ENCODE peak calls at places on chromosome 4, in four cellular contexts. One of them, this sample, is unnamed.

GRCh38 chr4:94274912-94275311 is 67.2 kb downstream of the SMARCAD1 start:
- ATAC-seq in upper lobe of left lung: no peak
- ATAC-seq in IMR-90: peak; percentile 57
- ATAC-seq in A549: no peak
- ATAC-seq in this sample: no peak

GRCh38 chr4:88335092-88335665 is 43.5 kb upstream of the HERC6 start:
- ATAC-seq in upper lobe of left lung: no peak
- ATAC-seq in IMR-90: peak; percentile 64
- ATAC-seq in A549: no peak
- ATAC-seq in this sample: no peak

GRCh38 chr4:153520871-153521329 is 54.7 kb downstream of the TMEM131L start:
- ATAC-seq in upper lobe of left lung: peak; percentile 45
- ATAC-seq in IMR-90: no peak
- ATAC-seq in A549: no peak
- ATAC-seq in this sample: no peak

GRCh38 chr4:139762715-139763114 is 97.1 kb downstream of the MGST2 start:
- ATAC-seq in upper lobe of left lung: peak; percentile 22
- ATAC-seq in IMR-90: no peak
- ATAC-seq in A549: no peak
- ATAC-seq in this sample: peak; percentile 66

GRCh38 chr4:76584235-76585152 is 149.5 kb downstream of the SHROOM3 start:
- ATAC-seq in upper lobe of left lung: no peak
- ATAC-seq in IMR-90: no peak
- ATAC-seq in A549: no peak
- ATAC-seq in this sample: no peak

GRCh38 chr4:123746981-123747380 is 350.4 kb downstream of the SPRY1 start:
- ATAC-seq in upper lobe of left lung: no peak
- ATAC-seq in IMR-90: no peak
- ATAC-seq in A549: no peak
- ATAC-seq in this sample: no peak

GRCh38 chr4:53141308-53141707 is 224.6 kb downstream of the SCFD2 start:
- ATAC-seq in upper lobe of left lung: no peak
- ATAC-seq in IMR-90: no peak
- ATAC-seq in A549: no peak
- ATAC-seq in this sample: no peak

GRCh38 chr4:27974339-27974738 is 1113.7 kb downstream of the STIM2 start:
- ATAC-seq in upper lobe of left lung: no peak
- ATAC-seq in IMR-90: no peak
- ATAC-seq in A549: no peak
- ATAC-seq in this sample: no peak

GRCh38 chr4:122458625-122459024 is 2.1 kb upstream of the IL2 start:
- ATAC-seq in upper lobe of left lung: no peak
- ATAC-seq in IMR-90: no peak
- ATAC-seq in A549: peak; percentile 25
- ATAC-seq in this sample: no peak

GRCh38 chr4:52126946-52127345 is 75.8 kb downstream of the SPATA18 start:
- ATAC-seq in upper lobe of left lung: no peak
- ATAC-seq in IMR-90: peak; percentile 51
- ATAC-seq in A549: no peak
- ATAC-seq in this sample: no peak

GRCh38 chr4:12852338-12853307 is 631.5 kb downstream of the RAB28 start:
- ATAC-seq in upper lobe of left lung: peak; percentile 81
- ATAC-seq in IMR-90: peak; percentile 60
- ATAC-seq in A549: peak; percentile 91
- ATAC-seq in this sample: peak; percentile 77

GRCh38 chr4:103478210-103478609 is 241.6 kb downstream of the TACR3 start:
- ATAC-seq in upper lobe of left lung: no peak
- ATAC-seq in IMR-90: no peak
- ATAC-seq in A549: no peak
- ATAC-seq in this sample: no peak

GRCh38 chr4:1713003-1713397 is 881 bp upstream of the SLBP start:
- ATAC-seq in upper lobe of left lung: peak; percentile 7
- ATAC-seq in IMR-90: no peak
- ATAC-seq in A549: peak; percentile 50
- ATAC-seq in this sample: peak; percentile 4

GRCh38 chr4:1714303-1715001 is 2.3 kb upstream of the SLBP start:
- ATAC-seq in upper lobe of left lung: no peak
- ATAC-seq in IMR-90: no peak
- ATAC-seq in A549: no peak
- ATAC-seq in this sample: no peak

GRCh38 chr4:1711055-1711905 is 839 bp downstream of the SLBP start:
- ATAC-seq in upper lobe of left lung: peak; percentile 19
- ATAC-seq in IMR-90: peak; percentile 28
- ATAC-seq in A549: peak; percentile 7
- ATAC-seq in this sample: no peak

GRCh38 chr4:1711906-1712215 is 258 bp downstream of the SLBP start:
- ATAC-seq in upper lobe of left lung: peak; percentile 64
- ATAC-seq in IMR-90: peak; percentile 48
- ATAC-seq in A549: peak; percentile 2
- ATAC-seq in this sample: peak; percentile 40

GRCh38 chr4:1712216-1713002 is at the start of gene SLBP:
- ATAC-seq in upper lobe of left lung: peak; percentile 96
- ATAC-seq in IMR-90: peak; percentile 87
- ATAC-seq in A549: peak; percentile 92
- ATAC-seq in this sample: peak; percentile 95
- TF ChIP-seq POLR2A in upper lobe of left lung: peak; percentile 89
- TF ChIP-seq POLR2A in IMR-90: peak; percentile 80
- TF ChIP-seq POLR2A in A549: peak; percentile 87
- TF ChIP-seq POLR2A in this sample: peak; percentile 91

GRCh38 chr4:126051709-126052424 is 737.1 kb downstream of the FAT4 start:
- ATAC-seq in upper lobe of left lung: peak; percentile 84
- ATAC-seq in IMR-90: peak; percentile 92
- ATAC-seq in A549: no peak
- ATAC-seq in this sample: peak; percentile 72
- TF ChIP-seq CTCF in upper lobe of left lung: no peak
- TF ChIP-seq CTCF in IMR-90: peak; percentile 33
- TF ChIP-seq CTCF in A549: no peak
- TF ChIP-seq CTCF in this sample: no peak

GRCh38 chr4:127249066-127249766 is 383.5 kb upstream of the INTU start:
- ATAC-seq in upper lobe of left lung: no peak
- ATAC-seq in IMR-90: peak; percentile 83
- ATAC-seq in A549: no peak
- ATAC-seq in this sample: no peak
- TF ChIP-seq POLR2A in upper lobe of left lung: no peak
- TF ChIP-seq POLR2A in IMR-90: no peak
- TF ChIP-seq POLR2A in A549: no peak
- TF ChIP-seq POLR2A in this sample: no peak

DNA sequence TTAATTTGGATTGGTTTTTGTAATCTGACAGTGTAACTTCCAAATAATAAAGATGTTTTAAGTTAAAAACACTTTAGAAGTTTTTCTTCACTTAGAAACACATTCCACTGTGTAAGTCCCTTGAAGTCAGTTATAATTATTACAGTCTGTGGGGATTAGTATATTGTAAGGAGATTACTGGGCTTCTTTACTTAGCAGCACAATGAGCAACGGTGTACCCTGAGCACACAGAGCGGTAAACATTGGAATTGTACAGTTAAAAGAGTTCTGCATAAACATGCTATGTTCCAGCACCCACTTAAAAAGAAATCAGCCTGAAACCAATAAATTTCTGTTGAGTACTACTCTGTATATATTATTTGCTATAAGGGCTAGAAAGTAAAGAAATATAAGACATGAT is 44.3 kb downstream of the CCSER1 start:
- ATAC-seq in upper lobe of left lung: no peak
- ATAC-seq in IMR-90: no peak
- ATAC-seq in A549: no peak
- ATAC-seq in this sample: no peak
- TF ChIP-seq CTCF in upper lobe of left lung: no peak
- TF ChIP-seq CTCF in IMR-90: no peak
- TF ChIP-seq CTCF in A549: no peak
- TF ChIP-seq CTCF in this sample: no peak

DNA sequence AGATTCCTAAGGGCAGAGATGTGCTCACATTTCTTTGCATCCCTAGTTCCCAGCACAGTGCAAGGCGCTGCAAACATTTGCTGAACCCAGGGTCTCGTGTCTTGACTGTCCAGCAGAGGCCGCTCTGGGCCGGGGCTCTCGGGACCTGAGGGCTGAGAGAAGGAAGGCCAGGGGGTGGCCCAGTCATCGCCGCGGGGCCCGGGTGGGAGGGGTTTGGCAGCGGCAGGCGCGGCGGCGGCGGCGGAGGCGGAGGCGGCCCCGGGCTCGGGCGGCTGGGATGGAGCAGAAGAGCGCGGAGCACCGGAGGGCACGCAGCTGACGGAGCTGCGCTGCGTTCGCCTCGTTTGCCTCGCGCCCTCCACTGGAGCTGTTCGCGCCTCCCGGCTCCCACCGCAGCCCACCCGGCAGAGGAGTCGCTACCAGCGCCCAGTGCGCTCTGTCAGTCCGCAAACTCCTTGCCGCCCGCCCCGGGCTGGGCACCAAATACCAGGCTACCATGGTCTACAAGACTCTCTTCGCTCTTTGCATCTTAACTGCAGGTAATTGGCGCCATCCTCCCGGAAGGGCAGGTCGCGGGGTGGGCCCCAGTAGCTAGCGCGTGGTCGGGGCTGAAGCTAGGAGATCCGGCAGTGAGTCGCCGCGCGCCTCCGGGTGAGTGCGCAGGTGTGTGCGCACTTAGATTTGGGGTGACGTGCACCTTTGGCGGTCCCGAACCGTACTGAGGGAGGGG is at the start of gene PARM1:
- ATAC-seq in upper lobe of left lung: peak; percentile 96
- ATAC-seq in IMR-90: peak; percentile 98
- ATAC-seq in A549: peak; percentile 92
- ATAC-seq in this sample: peak; percentile 95
- TF ChIP-seq POLR2A in upper lobe of left lung: peak; percentile 51
- TF ChIP-seq POLR2A in IMR-90: no peak
- TF ChIP-seq POLR2A in A549: peak; percentile 19
- TF ChIP-seq POLR2A in this sample: peak; percentile 48

GRCh38 chr4:22129454-22130075 is 181.0 kb upstream of the KCNIP4 start:
- ATAC-seq in upper lobe of left lung: peak; percentile 45
- ATAC-seq in IMR-90: peak; percentile 57
- ATAC-seq in A549: peak; percentile 61
- ATAC-seq in this sample: no peak
- TF ChIP-seq CTCF in upper lobe of left lung: no peak
- TF ChIP-seq CTCF in IMR-90: peak; percentile 43
- TF ChIP-seq CTCF in A549: peak; percentile 19
- TF ChIP-seq CTCF in this sample: no peak

GRCh38 chr4:81565137-81565870 is 93.6 kb upstream of the RASGEF1B start:
- ATAC-seq in upper lobe of left lung: peak; percentile 96
- ATAC-seq in IMR-90: peak; percentile 80
- ATAC-seq in A549: no peak
- ATAC-seq in this sample: peak; percentile 86
- TF ChIP-seq POLR2A in upper lobe of left lung: no peak
- TF ChIP-seq POLR2A in IMR-90: no peak
- TF ChIP-seq POLR2A in A549: no peak
- TF ChIP-seq POLR2A in this sample: peak; percentile 32

GRCh38 chr4:182303847-182304246 is 60.6 kb downstream of the TENM3 start:
- ATAC-seq in upper lobe of left lung: no peak
- ATAC-seq in IMR-90: no peak
- ATAC-seq in A549: no peak
- ATAC-seq in this sample: no peak

GRCh38 chr4:182307746-182308145 is 64.5 kb downstream of the TENM3 start:
- ATAC-seq in upper lobe of left lung: peak; percentile 31
- ATAC-seq in IMR-90: peak; percentile 95
- ATAC-seq in A549: no peak
- ATAC-seq in this sample: no peak

GRCh38 chr4:182310316-182310715 is 67.1 kb downstream of the TENM3 start:
- ATAC-seq in upper lobe of left lung: no peak
- ATAC-seq in IMR-90: peak; percentile 16
- ATAC-seq in A549: no peak
- ATAC-seq in this sample: no peak

GRCh38 chr4:182309877-182310276 is 66.7 kb downstream of the TENM3 start:
- ATAC-seq in upper lobe of left lung: no peak
- ATAC-seq in IMR-90: no peak
- ATAC-seq in A549: no peak
- ATAC-seq in this sample: no peak

DNA sequence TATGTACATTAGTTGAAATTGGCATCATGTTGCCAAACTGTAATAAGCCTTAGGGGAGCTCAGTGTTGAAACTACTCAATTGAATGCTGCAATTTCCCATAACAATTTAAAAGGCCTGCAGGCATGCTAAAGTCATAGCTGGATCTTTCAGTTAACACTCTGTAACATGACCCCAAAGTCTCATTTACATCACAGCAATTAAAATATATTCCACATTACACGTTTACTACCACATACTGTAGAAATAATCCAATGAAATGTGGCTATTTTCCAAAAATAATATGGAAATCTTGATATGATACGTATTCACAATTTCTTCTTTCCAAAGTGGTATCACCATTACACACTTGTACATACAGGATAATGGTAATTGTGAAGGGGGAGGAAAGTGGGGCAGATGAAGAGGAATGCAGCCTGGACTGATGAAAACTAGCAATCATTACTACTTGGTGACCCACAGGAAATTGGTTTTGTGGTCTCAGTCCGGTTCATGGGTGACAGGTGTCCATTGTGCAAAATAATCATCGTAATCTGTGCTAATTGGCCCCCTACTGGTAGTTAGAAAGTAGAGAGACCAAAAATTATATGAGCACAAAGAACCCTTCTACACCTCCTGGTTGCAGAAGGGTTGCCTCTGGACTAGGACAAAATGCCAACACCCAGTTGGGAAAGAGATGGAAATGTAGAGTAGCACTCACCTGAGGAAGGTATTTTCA is 63.7 kb downstream of the TENM3 start:
- ATAC-seq in upper lobe of left lung: no peak
- ATAC-seq in IMR-90: no peak
- ATAC-seq in A549: no peak
- ATAC-seq in this sample: no peak
- TF ChIP-seq CTCF in upper lobe of left lung: no peak
- TF ChIP-seq CTCF in IMR-90: peak; percentile 21
- TF ChIP-seq CTCF in A549: peak; percentile 11
- TF ChIP-seq CTCF in this sample: no peak